ENCODE peak calls at places on chromosomes 6 and 20, in five cellular contexts. One of them, this sample, is unnamed.

GRCh38 chr6:62479722-62480121 is 193.7 kb upstream of the KHDRBS2 start:
- DNase-seq in left ventricle myocardium inferior: no peak
- DNase-seq in fibroblast of lung: no peak
- DNase-seq in pancreas: no peak
- DNase-seq in astrocyte of the cerebellum: no peak
- DNase-seq in this sample: no peak

GRCh38 chr6:151445482-151445881 is 6.4 kb downstream of the RMND1 start:
- DNase-seq in pancreas: no peak
- DNase-seq in left ventricle myocardium inferior: no peak
- DNase-seq in astrocyte of the cerebellum: peak; percentile 86
- DNase-seq in fibroblast of lung: peak; percentile 97
- DNase-seq in this sample: peak; percentile 27

GRCh38 chr6:51542466-51542865 is 544.9 kb downstream of the PKHD1 start:
- DNase-seq in pancreas: no peak
- DNase-seq in astrocyte of the cerebellum: no peak
- DNase-seq in left ventricle myocardium inferior: no peak
- DNase-seq in fibroblast of lung: no peak
- DNase-seq in this sample: no peak

GRCh38 chr6:52514514-52514913 is 62.3 kb downstream of the TRAM2 start:
- DNase-seq in pancreas: no peak
- DNase-seq in fibroblast of lung: peak; percentile 78
- DNase-seq in left ventricle myocardium inferior: peak; percentile 38
- DNase-seq in astrocyte of the cerebellum: no peak
- DNase-seq in this sample: peak; percentile 89

GRCh38 chr6:147911686-147912085 is 403.2 kb downstream of the SAMD5 start:
- DNase-seq in astrocyte of the cerebellum: no peak
- DNase-seq in left ventricle myocardium inferior: no peak
- DNase-seq in fibroblast of lung: no peak
- DNase-seq in pancreas: no peak
- DNase-seq in this sample: no peak

GRCh38 chr6:32609391-32609730 is 19.7 kb upstream of the HLA-DRB1 start:
- DNase-seq in fibroblast of lung: no peak
- DNase-seq in left ventricle myocardium inferior: no peak
- DNase-seq in astrocyte of the cerebellum: no peak
- DNase-seq in pancreas: no peak
- DNase-seq in this sample: no peak

GRCh38 chr6:12265795-12266194 is 24.4 kb upstream of the EDN1 start:
- DNase-seq in fibroblast of lung: peak; percentile 81
- DNase-seq in pancreas: no peak
- DNase-seq in left ventricle myocardium inferior: no peak
- DNase-seq in astrocyte of the cerebellum: no peak
- DNase-seq in this sample: no peak

GRCh38 chr6:169972736-169973135 is 221.3 kb downstream of the ERMARD start:
- DNase-seq in fibroblast of lung: no peak
- DNase-seq in left ventricle myocardium inferior: peak; percentile 3
- DNase-seq in astrocyte of the cerebellum: no peak
- DNase-seq in pancreas: peak; percentile 2
- DNase-seq in this sample: no peak

GRCh38 chr20:4813076-4813838 is 91.5 kb downstream of the PRND start:
- DNase-seq in fibroblast of lung: no peak
- DNase-seq in astrocyte of the cerebellum: no peak
- DNase-seq in left ventricle myocardium inferior: no peak
- DNase-seq in pancreas: no peak
- DNase-seq in this sample: no peak

GRCh38 chr6:99349620-99350141 is at the start of gene FAXC:
- DNase-seq in fibroblast of lung: peak; percentile 50
- DNase-seq in pancreas: peak; percentile 63
- DNase-seq in astrocyte of the cerebellum: no peak
- DNase-seq in left ventricle myocardium inferior: no peak
- DNase-seq in this sample: peak; percentile 14

GRCh38 chr6:130961148-130961547 is 101.9 kb downstream of the EPB41L2 start:
- DNase-seq in astrocyte of the cerebellum: peak; percentile 36
- DNase-seq in left ventricle myocardium inferior: no peak
- DNase-seq in fibroblast of lung: peak; percentile 55
- DNase-seq in pancreas: no peak
- DNase-seq in this sample: no peak

GRCh38 chr6:160015778-160016684 is 47.1 kb downstream of the IGF2R start:
- DNase-seq in left ventricle myocardium inferior: no peak
- DNase-seq in fibroblast of lung: no peak
- DNase-seq in astrocyte of the cerebellum: no peak
- DNase-seq in pancreas: no peak
- DNase-seq in this sample: no peak

GRCh38 chr6:134908906-134909516 is 40.9 kb downstream of the ALDH8A1 start:
- DNase-seq in pancreas: peak; percentile 20
- DNase-seq in astrocyte of the cerebellum: peak; percentile 87
- DNase-seq in left ventricle myocardium inferior: peak; percentile 53
- DNase-seq in fibroblast of lung: peak; percentile 99
- DNase-seq in this sample: peak; percentile 95

GRCh38 chr20:59515013-59515905 is 89.1 kb upstream of the PHACTR3 start:
- DNase-seq in pancreas: peak; percentile 75
- DNase-seq in astrocyte of the cerebellum: no peak
- DNase-seq in fibroblast of lung: peak; percentile 23
- DNase-seq in left ventricle myocardium inferior: peak; percentile 69
- DNase-seq in this sample: peak; percentile 19

GRCh38 chr20:40268321-40269075 is 420.5 kb downstream of the MAFB start:
- DNase-seq in astrocyte of the cerebellum: no peak
- DNase-seq in left ventricle myocardium inferior: no peak
- DNase-seq in fibroblast of lung: no peak
- DNase-seq in pancreas: no peak
- DNase-seq in this sample: peak; percentile 69

GRCh38 chr6:133757330-133757729 is 131.6 kb upstream of the TCF21 start:
- DNase-seq in left ventricle myocardium inferior: no peak
- DNase-seq in fibroblast of lung: peak; percentile 23
- DNase-seq in astrocyte of the cerebellum: no peak
- DNase-seq in pancreas: no peak
- DNase-seq in this sample: peak; percentile 26

GRCh38 chr6:13436691-13437568 is 50.5 kb downstream of the GFOD1 start:
- DNase-seq in fibroblast of lung: no peak
- DNase-seq in astrocyte of the cerebellum: no peak
- DNase-seq in pancreas: no peak
- DNase-seq in left ventricle myocardium inferior: no peak
- DNase-seq in this sample: no peak

GRCh38 chr6:80094017-80094416 is 12.5 kb upstream of the BCKDHB start:
- DNase-seq in left ventricle myocardium inferior: no peak
- DNase-seq in fibroblast of lung: peak; percentile 11
- DNase-seq in pancreas: no peak
- DNase-seq in astrocyte of the cerebellum: no peak
- DNase-seq in this sample: peak; percentile 4

This sample was measured in fibroblast of gingiva.